ENCODE peak calls at places on chromosomes 16 and 17, in four cellular contexts. X, Y, M and O are unnamed samples.

GRCh38 chr16:54363760-54364159 is 77.2 kb upstream of the IRX3 start:
- DNase-seq in X (no peak), Y (no peak), M (no peak), O (no peak)

GRCh38 chr16:57945740-57946138 is 25.2 kb downstream of the CNGB1 start:
- DNase-seq in X (no peak), M (no peak), Y (no peak), O (no peak)

GRCh38 chr16:49838639-49839461 is 17.1 kb downstream of the ZNF423 start:
- DNase-seq in Y (no peak), X (no peak), M (no peak), O (no peak)

GRCh38 chr17:12664894-12665262 is 812 bp upstream of the MYOCD start:
- DNase-seq in Y (no peak), M (no peak), X (no peak), O (no peak)

GRCh38 chr17:67994827-67995567 is 1.3 kb downstream of the C17orf58 start:
- DNase-seq in Y (peak; percentile 55), M (no peak), X (no peak), O (peak; percentile 33)

GRCh38 chr17:71494456-71494855 is 626.4 kb upstream of the SOX9 start:
- DNase-seq in Y (no peak), M (no peak), X (no peak), O (no peak)

GRCh38 chr17:44940321-44940720 is 7.3 kb downstream of the KIF18B start:
- DNase-seq in M (no peak), Y (peak; percentile 51), X (no peak), O (no peak)

GRCh38 chr17:8818047-8818446 is 18.9 kb upstream of the MFSD6L start:
- DNase-seq in Y (no peak), M (no peak), X (no peak), O (no peak)

GRCh38 chr17:41491476-41491875 is 1.8 kb upstream of the KRT36 start:
- DNase-seq in Y (no peak), X (no peak), M (no peak), O (no peak)

GRCh38 chr17:14515015-14515414 is 214.1 kb downstream of the HS3ST3B1 start:
- DNase-seq in M (no peak), X (no peak), Y (no peak), O (no peak)

GRCh38 chr17:8948462-8948861 is 17.0 kb downstream of the PIK3R5 start:
- DNase-seq in M (no peak), Y (no peak), X (no peak), O (no peak)

GRCh38 chr16:745739-746138 is 4.9 kb upstream of the CIAO3 start:
- DNase-seq in Y (no peak), M (no peak), X (no peak), O (no peak)

GRCh38 chr16:66007717-66008116 is 358.8 kb upstream of the CDH5 start:
- DNase-seq in M (no peak), X (no peak), Y (no peak), O (no peak)

GRCh38 chr17:7017827-7018200 is 5.0 kb upstream of the BCL6B start:
- DNase-seq in X (no peak), Y (no peak), M (no peak), O (no peak)
- H3K4me3 ChIP-seq in X (no peak overlapping the region), Y (no peak overlapping the region), M (no peak overlapping the region), O (no peak overlapping the region)

GRCh38 chr16:3457434-3458252 is 14.2 kb downstream of the NAA60 start:
- DNase-seq in M (peak; percentile 67), Y (peak; percentile 94), X (peak; percentile 90), O (peak; percentile 85)
- TF ChIP-seq POLR2A in M (peak; percentile 55), Y (peak; percentile 75), X (peak; percentile 72), O (peak; percentile 14)

GRCh38 chr16:84595052-84595481 is 22.8 kb downstream of the COTL1 start:
- DNase-seq in Y (peak; percentile 76), X (peak; percentile 30), M (no peak), O (peak; percentile 25)
- H3K4me3 ChIP-seq in Y (no peak overlapping the region), X (no peak overlapping the region), M (peak overlapping the region; percentile 29), O (no peak overlapping the region)

GRCh38 chr17:78276499-78276898 is 45.1 kb downstream of the TMEM235 start:
- DNase-seq in Y (no peak), X (peak; percentile 46), M (no peak), O (no peak)
- TF ChIP-seq POLR2A in Y (no peak), X (no peak), M (no peak), O (no peak)

GRCh38 chr17:63399316-63399715 is 46.8 kb downstream of the CYB561 start:
- DNase-seq in Y (no peak), M (no peak), X (no peak), O (no peak)
- H3K4me3 ChIP-seq in Y (no peak overlapping the region), M (no peak overlapping the region), X (no peak overlapping the region), O (no peak overlapping the region)

GRCh38 chr17:77140166-77140877 is 447 bp upstream of the SEC14L1 start:
- DNase-seq in X (peak; percentile 100), M (peak; percentile 97), Y (peak; percentile 100), O (peak; percentile 99)

GRCh38 chr17:77141846-77142449 is 1.2 kb downstream of the SEC14L1 start:
- DNase-seq in M (no peak), X (no peak), Y (no peak), O (no peak)

GRCh38 chr17:77142689-77143088 is 1.9 kb downstream of the SEC14L1 start:
- DNase-seq in M (no peak), X (no peak), Y (no peak), O (peak; percentile 34)

GRCh38 chr17:77143306-77143705 is 2.5 kb downstream of the SEC14L1 start:
- DNase-seq in M (no peak), Y (no peak), X (no peak), O (no peak)

GRCh38 chr17:77140878-77141767 is at the start of gene SEC14L1:
- DNase-seq in X (peak; percentile 42), M (no peak), Y (peak; percentile 52), O (peak; percentile 41)
- TF ChIP-seq POLR2A in X (no peak), M (no peak), Y (no peak), O (peak; percentile 11)

DNA sequence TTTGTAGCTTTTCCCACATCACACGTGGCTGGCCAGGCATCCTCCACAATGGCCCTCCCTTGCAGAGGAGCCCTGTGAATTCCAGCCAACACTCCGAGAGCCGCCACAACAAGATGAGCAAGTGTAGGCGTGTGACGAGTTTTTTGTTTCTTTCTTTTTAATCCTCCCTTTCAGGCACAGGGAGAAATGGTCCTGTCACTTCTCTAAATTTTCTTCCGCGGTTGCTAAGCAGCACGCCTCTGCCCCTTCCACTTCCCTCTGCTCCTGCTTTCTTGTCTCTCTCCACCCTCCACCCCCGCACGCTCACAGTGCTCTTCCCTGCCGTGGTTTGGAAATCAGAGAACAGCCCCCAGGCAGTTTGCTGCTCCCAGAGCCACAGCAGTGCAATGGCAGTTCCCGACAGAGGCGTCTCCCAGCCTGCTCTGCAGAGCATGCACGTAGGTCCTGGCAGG is 68.0 kb upstream of the MRTFB start:
- DNase-seq in X (peak; percentile 29), M (no peak), Y (peak; percentile 21), O (peak; percentile 47)
- H3K4me3 ChIP-seq in X (no peak overlapping the region), M (peak overlapping the region; percentile 13), Y (no peak overlapping the region), O (peak overlapping the region; percentile 29)

DNA sequence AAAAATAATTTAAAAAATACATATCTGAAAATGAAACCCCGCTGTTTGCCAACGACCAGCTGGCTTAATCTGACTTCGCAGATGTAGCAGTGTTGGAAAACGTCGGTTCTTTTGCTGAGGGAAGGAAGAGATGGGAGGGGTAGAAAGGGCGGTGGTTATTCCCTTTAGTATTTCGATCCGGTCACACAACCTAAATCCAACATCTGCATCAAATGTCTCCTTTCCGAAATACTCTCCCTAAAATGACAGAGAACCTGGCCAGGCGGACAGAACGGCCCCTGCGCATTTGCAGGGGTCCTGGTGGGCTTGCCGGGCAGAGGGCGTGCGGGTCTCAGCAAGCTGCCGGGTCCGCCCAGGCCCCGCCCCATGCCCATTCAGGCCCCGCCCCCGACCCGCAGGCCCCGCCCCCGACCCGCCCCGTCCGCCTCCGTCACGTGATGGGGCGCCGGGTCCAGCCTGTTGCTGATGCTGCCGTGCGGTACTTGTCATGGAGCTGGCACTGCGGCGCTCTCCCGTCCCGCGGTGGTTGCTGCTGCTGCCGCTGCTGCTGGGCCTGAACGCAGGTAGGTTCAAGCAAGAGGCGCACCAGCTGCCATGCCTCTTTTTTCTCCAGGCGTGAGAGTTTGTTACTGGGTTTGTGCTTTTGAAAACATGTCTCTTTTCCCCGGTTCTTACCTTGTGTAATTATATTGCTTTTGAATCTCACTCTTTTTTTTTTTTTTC is at the start of gene SCPEP1:
- DNase-seq in M (peak; percentile 74), X (peak; percentile 85), Y (peak; percentile 91), O (peak; percentile 87)
- TF ChIP-seq POLR2A in M (peak; percentile 75), X (peak; percentile 42), Y (peak; percentile 73), O (peak; percentile 92)

GRCh38 chr16:67949645-67950044 is 5.7 kb upstream of the LCAT start:
- DNase-seq in M (no peak), Y (no peak), X (no peak), O (no peak)

GRCh38 chr16:67953641-67954375 is 9.9 kb upstream of the LCAT start:
- DNase-seq in M (no peak), Y (no peak), X (no peak), O (no peak)

GRCh38 chr16:67950335-67950843 is 6.5 kb upstream of the LCAT start:
- DNase-seq in Y (no peak), X (no peak), M (no peak), O (no peak)

GRCh38 chr16:67954421-67955196 is 10.7 kb upstream of the LCAT start:
- DNase-seq in Y (no peak), M (no peak), X (no peak), O (no peak)

GRCh38 chr16:67951485-67951884 is 7.6 kb upstream of the LCAT start:
- DNase-seq in Y (peak; percentile 36), X (no peak), M (no peak), O (no peak)
- H3K4me3 ChIP-seq in Y (no peak overlapping the region), X (no peak overlapping the region), M (no peak overlapping the region), O (no peak overlapping the region)

GRCh38 chr17:78174870-78175642 is 6.7 kb downstream of the SYNGR2 start:
- DNase-seq in X (peak; percentile 62), M (no peak), Y (peak; percentile 86), O (no peak)
- TF ChIP-seq POLR2A in X (peak; percentile 63), M (no peak), Y (peak; percentile 62), O (no peak)